ENCODE peak calls at places on chromosomes 13 and 19, in nine cellular contexts. U is fibroblast of pulmonary artery, Y is PC-3, A is GM23338, L is fibroblast of the aortic adventitia, P is astrocyte of the spinal cord, J is choroid plexus epithelial cell, V is upper lobe of right lung, W is tibial nerve. M is an unnamed sample.

GRCh38 chr13:104678161-104678560 is 1611.9 kb upstream of the SLC10A2 start:
- DNase-seq in J (no peak), A (no peak), P (no peak), Y (no peak), W (no peak), V (no peak), L (no peak), U (no peak), M (no peak)

GRCh38 chr13:85651440-85651839 is 147.8 kb downstream of the SLITRK6 start:
- DNase-seq in L (no peak), U (no peak), J (peak), P (no peak), Y (peak), V (no peak), A (no peak), W (no peak), M (peak)

GRCh38 chr13:106522898-106523525 is 12.4 kb downstream of the EFNB2 start:
- DNase-seq in Y (peak), W (no peak), A (no peak), L (no peak), P (no peak), V (no peak), J (peak), U (no peak), M (peak)

GRCh38 chr13:75544681-75545333 is 4.8 kb upstream of the UCHL3 start:
- DNase-seq in W (no peak), L (peak), V (no peak), P (no peak), A (no peak), U (peak), J (peak), Y (peak), M (peak)

GRCh38 chr19:491146-491741 is 5.0 kb upstream of the MADCAM1 start:
- DNase-seq in U (peak), W (no peak), J (peak), Y (peak), A (peak), P (no peak), V (no peak), L (no peak), M (no peak)

GRCh38 chr13:100130930-100131511 is 42.1 kb downstream of the PCCA start:
- DNase-seq in P (no peak), W (no peak), J (no peak), Y (no peak), A (no peak), V (no peak), U (peak), L (peak), M (no peak)

GRCh38 chr13:38888309-38888708 is 102.3 kb downstream of the STOML3 start:
- DNase-seq in V (no peak), P (peak), U (no peak), Y (peak), L (no peak), W (no peak), J (peak), A (no peak), M (peak)

GRCh38 chr13:98959299-98959698 is 18.6 kb downstream of the DOCK9 start:
- DNase-seq in W (no peak), A (no peak), P (no peak), U (no peak), J (no peak), Y (no peak), L (no peak), V (no peak), M (no peak)

GRCh38 chr19:18291590-18292459 is 10.4 kb upstream of the JUND start:
- DNase-seq in U (peak), L (peak), Y (peak), V (peak), J (peak), A (peak), W (peak), P (peak), M (peak)

GRCh38 chr13:74920945-74921725 is 560.8 kb downstream of the TBC1D4 start:
- DNase-seq in P (no peak), V (no peak), W (no peak), J (peak), A (no peak), Y (no peak), L (no peak), U (no peak), M (no peak)

GRCh38 chr13:42990147-42990990 is 1.7 kb downstream of the EPSTI1 start:
- DNase-seq in V (no peak), A (no peak), W (no peak), Y (no peak), J (peak), U (no peak), L (peak), P (peak), M (no peak)

GRCh38 chr13:92974905-92975429 is 251.6 kb upstream of the GPC6 start:
- DNase-seq in A (no peak), W (no peak), J (no peak), V (no peak), L (no peak), U (no peak), P (no peak), Y (no peak), M (no peak)

GRCh38 chr13:43473437-43473836 is 313.3 kb downstream of the ENOX1 start:
- DNase-seq in L (peak), A (no peak), W (no peak), U (peak), Y (no peak), V (no peak), J (no peak), P (no peak), M (no peak)

GRCh38 chr13:44818016-44818415 is 171.3 kb downstream of the NUFIP1 start:
- DNase-seq in L (no peak), U (no peak), J (no peak), P (no peak), V (no peak), W (no peak), A (no peak), Y (no peak), M (no peak)

GRCh38 chr13:113989585-113990300 is 15.9 kb upstream of the C13orf46 start:
- DNase-seq in L (no peak), V (peak), U (no peak), W (no peak), J (no peak), P (no peak), A (no peak), Y (no peak), M (no peak)

GRCh38 chr13:34034411-34034810 is 216.5 kb downstream of the RFC3 start:
- DNase-seq in Y (no peak), A (no peak), L (no peak), U (no peak), J (no peak), V (no peak), P (no peak), W (no peak), M (no peak)

GRCh38 chr19:48511800-48512503 is at the start of gene LMTK3:
- DNase-seq in W (no peak), J (no peak), Y (peak), U (peak), L (peak), P (no peak), A (peak), V (no peak), M (no peak)

GRCh38 chr19:51354742-51355148 is 11.4 kb downstream of the ETFB start:
- DNase-seq in A (peak), P (peak), Y (no peak), U (peak), W (no peak), V (no peak), L (no peak), J (peak), M (no peak)

GRCh38 chr13:95117092-95117491 is 184.2 kb downstream of the ABCC4 start:
- DNase-seq in Y (peak), V (no peak), U (no peak), W (no peak), J (no peak), L (no peak), P (no peak), A (no peak), M (peak)

GRCh38 chr13:31765441-31765840 is 26.1 kb downstream of the RXFP2 start:
- DNase-seq in Y (no peak), V (no peak), L (peak), W (no peak), A (no peak), U (peak), P (peak), J (peak), M (no peak)

GRCh38 chr13:113245858-113246791 is 36.7 kb downstream of the CUL4A start:
- DNase-seq in P (no peak), A (peak), U (peak), V (no peak), W (no peak), Y (peak), J (no peak), L (no peak), M (peak)

GRCh38 chr13:43776680-43777079 is 10.1 kb downstream of the ENOX1 start:
- DNase-seq in V (no peak), W (no peak), L (no peak), J (peak), Y (no peak), U (peak), A (peak), P (peak), M (no peak)

GRCh38 chr13:26967119-26968038 is 204.2 kb downstream of the USP12 start:
- DNase-seq in V (no peak), U (peak), P (no peak), Y (no peak), A (no peak), J (no peak), L (peak), W (no peak), M (no peak)

GRCh38 chr13:98978280-98978679 is 416 bp upstream of the DOCK9 start:
- DNase-seq in L (peak), Y (peak), P (peak), W (no peak), J (peak), U (peak), A (no peak), V (no peak), M (peak)

GRCh38 chr13:72180253-72180952 is 313.4 kb upstream of the DACH1 start:
- DNase-seq in Y (peak), L (no peak), P (peak), A (peak), J (peak), V (no peak), W (no peak), U (no peak), M (peak)

GRCh38 chr19:17405250-17406038 is at the start of gene BST2:
- DNase-seq in Y (no peak), U (peak), W (peak), V (no peak), L (peak), P (peak), A (peak), J (peak), M (no peak)

GRCh38 chr13:44174769-44175425 is 198.7 kb upstream of the SERP2 start:
- DNase-seq in U (peak), J (peak), V (no peak), Y (no peak), P (peak), A (no peak), W (peak), L (peak), M (peak)

GRCh38 chr13:51112771-51113170 is 1.7 kb upstream of the C13orf42 start:
- DNase-seq in V (no peak), P (no peak), J (no peak), L (no peak), U (no peak), A (no peak), W (no peak), Y (peak), M (peak)

GRCh38 chr19:48634424-48635262 is 2.5 kb downstream of the DBP start:
- DNase-seq in P (peak), W (peak), U (peak), V (peak), A (peak), L (peak), Y (peak), J (peak), M (peak)

DNA sequence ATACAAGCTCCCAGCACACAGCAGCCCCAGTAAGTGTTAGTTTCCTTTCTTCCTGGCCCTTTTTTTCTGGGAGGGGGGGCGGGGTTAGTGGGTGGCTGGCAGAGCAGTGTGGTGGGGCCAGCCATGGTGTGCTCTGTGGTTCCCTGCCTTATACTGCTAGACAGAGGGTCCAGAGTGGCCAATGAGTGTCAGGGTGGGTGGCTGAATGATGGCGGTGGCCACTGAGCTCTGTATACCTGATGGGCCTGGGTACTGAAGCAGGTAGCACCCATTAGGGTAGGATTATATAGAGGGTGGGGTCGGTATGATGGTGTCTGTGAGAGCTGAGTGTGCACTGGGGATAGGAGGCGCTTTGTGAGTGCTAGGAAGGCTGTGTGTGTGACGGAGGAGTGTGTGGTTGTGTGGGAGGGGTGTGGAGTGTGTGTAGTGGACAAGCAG is 13.8 kb downstream of the CIC start:
- DNase-seq in L (no peak), J (no peak), P (no peak), U (no peak), A (no peak), Y (no peak), V (no peak), W (no peak), M (no peak)
- H3K4me3 ChIP-seq in L (peak), J (no peak), P (no peak), U (peak), A (peak), Y (no peak), V (peak), W (peak), M (no peak)

GRCh38 chr19:19343016-19343362 is 22.4 kb downstream of the MAU2 start:
- DNase-seq in U (no peak), A (no peak), W (no peak), L (no peak), J (no peak), Y (no peak), V (no peak), P (no peak), M (no peak)
- TF ChIP-seq CTCF in U (no peak), A (no peak), W (no peak), L (no peak), J (no peak), Y (peak), V (no peak), P (no peak), M (no peak)

DNA sequence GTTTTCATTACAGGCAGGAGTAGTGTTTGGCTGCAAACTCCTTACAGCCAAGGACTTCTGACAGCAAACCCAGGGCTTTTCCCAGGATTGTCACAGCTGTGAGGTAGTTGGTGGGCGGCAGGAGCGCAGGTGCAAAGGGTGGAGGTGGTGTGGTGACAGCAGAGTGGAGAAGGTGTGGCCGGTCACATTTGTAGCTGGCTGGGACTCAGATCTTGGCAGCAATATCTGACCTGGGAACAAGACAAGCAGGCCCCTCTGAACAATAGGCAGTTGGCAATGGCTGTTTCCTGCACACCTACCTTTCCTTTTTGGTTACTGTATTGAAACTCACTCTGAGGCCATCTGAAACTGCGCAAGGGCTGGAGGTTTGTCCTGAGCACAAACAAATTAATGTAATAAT is 327.3 kb downstream of the COG6 start:
- DNase-seq in Y (no peak), L (no peak), A (no peak), V (no peak), U (no peak), P (no peak), J (no peak), W (no peak), M (no peak)
- H3K4me3 ChIP-seq in Y (no peak), L (no peak), A (no peak), V (no peak), U (no peak), P (no peak), J (no peak), W (no peak), M (no peak)

GRCh38 chr13:47592256-47592655 is 408.8 kb downstream of the SUCLA2 start:
- DNase-seq in W (no peak), V (no peak), J (no peak), U (no peak), L (no peak), A (no peak), Y (no peak), P (no peak), M (no peak)

DNA sequence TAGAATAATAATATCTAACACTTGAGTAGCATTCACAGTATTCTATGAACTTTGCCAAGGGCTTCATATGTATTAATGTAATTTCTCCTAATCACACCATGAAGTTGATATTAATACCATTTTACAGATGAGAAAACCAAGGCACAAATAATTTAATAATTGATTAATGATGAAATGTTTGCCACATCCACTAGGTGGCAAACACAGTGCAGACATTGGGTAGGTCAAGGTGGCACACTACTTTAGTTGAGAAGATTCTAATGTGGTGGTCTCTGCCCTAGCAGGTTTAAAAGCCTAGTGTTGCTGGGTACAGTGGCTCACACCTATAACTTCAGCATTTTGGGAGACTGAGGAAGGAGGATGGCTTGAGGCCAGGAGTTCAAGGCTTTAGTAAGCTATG is 412.4 kb downstream of the SUCLA2 start:
- DNase-seq in J (no peak), Y (no peak), L (no peak), P (no peak), U (no peak), W (no peak), V (no peak), A (peak), M (no peak)
- TF ChIP-seq CTCF in J (peak), Y (peak), L (no peak), P (peak), U (peak), W (no peak), V (no peak), A (peak), M (no peak)

DNA sequence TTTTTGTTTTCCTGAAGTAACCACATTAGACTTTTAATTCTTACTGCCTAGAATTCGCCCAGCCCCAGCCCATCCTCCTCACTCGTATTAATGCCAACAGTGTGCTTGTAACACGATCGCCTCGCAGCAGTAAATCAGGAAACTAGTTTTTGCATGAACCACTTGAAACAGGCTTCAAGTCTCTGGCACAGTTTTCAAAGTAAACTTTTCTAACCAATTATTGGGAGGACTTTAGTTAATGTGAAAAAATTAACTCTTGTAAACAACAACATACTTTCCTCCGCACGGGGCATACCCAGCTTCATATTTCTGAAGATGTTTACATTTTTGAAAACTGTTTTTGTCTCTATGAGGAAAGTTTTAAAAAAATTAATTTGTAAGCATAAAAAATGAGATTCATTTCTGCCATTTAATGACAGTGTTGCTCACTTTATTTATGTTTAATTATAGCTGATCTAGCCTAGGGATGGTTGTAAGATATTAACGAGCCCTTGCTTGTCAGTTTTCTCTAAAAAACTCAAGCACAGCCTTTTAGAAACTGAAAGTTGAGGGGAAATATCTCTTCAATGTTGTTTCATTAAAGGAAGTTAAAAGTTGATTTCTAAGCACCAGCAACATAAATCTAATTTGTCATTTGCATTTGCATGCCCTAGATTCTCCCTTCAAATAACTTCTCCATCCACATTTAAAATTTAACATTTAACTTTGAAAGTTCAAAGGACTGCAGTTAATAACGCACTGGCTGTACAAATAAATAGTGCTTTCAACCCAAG is 39.4 kb downstream of the TNFRSF19 start:
- DNase-seq in W (peak), Y (peak), V (no peak), A (no peak), P (peak), U (peak), J (peak), L (peak), M (peak)
- H3K4me3 ChIP-seq in W (no peak), Y (peak), V (peak), A (no peak), P (no peak), U (peak), J (peak), L (no peak), M (no peak)

GRCh38 chr13:78604782-78605611 is 1.6 kb upstream of the POU4F1 start:
- DNase-seq in L (no peak), U (no peak), J (no peak), V (no peak), A (peak), P (no peak), Y (no peak), W (no peak), M (peak)
- TF ChIP-seq CTCF in L (no peak), U (peak), J (no peak), V (no peak), A (peak), P (peak), Y (no peak), W (no peak), M (peak)

GRCh38 chr19:1653300-1653628 is 849 bp upstream of the TCF3 start:
- DNase-seq in A (no peak), Y (no peak), W (no peak), J (no peak), P (no peak), U (no peak), V (no peak), L (no peak), M (no peak)
- H3K4me3 ChIP-seq in A (peak), Y (peak), W (peak), J (peak), P (peak), U (peak), V (peak), L (peak), M (peak)

GRCh38 chr19:6022570-6023049 is 44.7 kb upstream of the RANBP3 start:
- DNase-seq in V (no peak), L (no peak), Y (no peak), U (no peak), J (no peak), P (no peak), W (no peak), A (no peak), M (no peak)
- TF ChIP-seq CTCF in V (no peak), L (no peak), Y (peak), U (no peak), J (no peak), P (no peak), W (peak), A (no peak), M (no peak)

GRCh38 chr13:77522444-77522843 is 13.1 kb upstream of the SCEL start:
- DNase-seq in U (no peak), J (no peak), W (no peak), P (no peak), Y (no peak), A (no peak), V (no peak), L (no peak), M (peak)

GRCh38 chr13:77523834-77524728 is 11.4 kb upstream of the SCEL start:
- DNase-seq in P (no peak), L (no peak), V (no peak), Y (peak), J (no peak), A (no peak), U (no peak), W (no peak), M (peak)

GRCh38 chr13:77521194-77521593 is 14.3 kb upstream of the SCEL start:
- DNase-seq in Y (peak), U (no peak), L (peak), J (peak), P (peak), V (no peak), A (no peak), W (no peak), M (peak)

GRCh38 chr13:77521595-77522367 is 13.7 kb upstream of the SCEL start:
- DNase-seq in J (peak), U (peak), A (peak), W (no peak), L (peak), P (peak), V (peak), Y (peak), M (peak)

GRCh38 chr13:77523386-77523785 is 12.1 kb upstream of the SCEL start:
- DNase-seq in P (no peak), A (no peak), Y (no peak), W (no peak), U (no peak), L (no peak), J (no peak), V (no peak), M (no peak)
- H3K4me3 ChIP-seq in P (no peak), A (no peak), Y (no peak), W (no peak), U (no peak), L (no peak), J (no peak), V (no peak), M (no peak)

M was measured in bronchial epithelial cell.